ENCODE peak calls at places on chromosomes 4 and X, in eight cellular contexts. One of them, this sample, is unnamed.

GRCh38 chr4:119729815-119730643 is 101.4 kb upstream of the PDE5A start:
- DNase-seq in fibroblast of lung: peak
- DNase-seq in IMR-90: peak
- DNase-seq in heart left ventricle: peak
- DNase-seq in GM23338: no peak
- DNase-seq in tibial artery: peak
- DNase-seq in endothelial cell: no peak
- DNase-seq in type B pancreatic cell: no peak
- DNase-seq in this sample: no peak

GRCh38 chr4:111187108-111187507 is 564.2 kb upstream of the PITX2 start:
- DNase-seq in heart left ventricle: no peak
- DNase-seq in GM23338: no peak
- DNase-seq in fibroblast of lung: no peak
- DNase-seq in type B pancreatic cell: no peak
- DNase-seq in endothelial cell: no peak
- DNase-seq in IMR-90: no peak
- DNase-seq in tibial artery: no peak
- DNase-seq in this sample: no peak

GRCh38 chr4:102168580-102168979 is 176.7 kb downstream of the SLC39A8 start:
- DNase-seq in tibial artery: no peak
- DNase-seq in IMR-90: no peak
- DNase-seq in fibroblast of lung: no peak
- DNase-seq in GM23338: no peak
- DNase-seq in type B pancreatic cell: no peak
- DNase-seq in heart left ventricle: no peak
- DNase-seq in endothelial cell: no peak
- DNase-seq in this sample: no peak

GRCh38 chrX:110180176-110180927 is 137.5 kb downstream of the AMMECR1 start:
- DNase-seq in type B pancreatic cell: no peak
- DNase-seq in IMR-90: peak
- DNase-seq in endothelial cell: no peak
- DNase-seq in heart left ventricle: no peak
- DNase-seq in GM23338: no peak
- DNase-seq in fibroblast of lung: peak
- DNase-seq in tibial artery: no peak
- DNase-seq in this sample: no peak

GRCh38 chr4:1459664-1460511 is 53.6 kb upstream of the NKX1-1 start:
- DNase-seq in fibroblast of lung: no peak
- DNase-seq in heart left ventricle: no peak
- DNase-seq in GM23338: no peak
- DNase-seq in type B pancreatic cell: peak
- DNase-seq in IMR-90: no peak
- DNase-seq in tibial artery: peak
- DNase-seq in endothelial cell: peak
- DNase-seq in this sample: no peak

GRCh38 chrX:43973249-43973672 is at the start of gene NDP:
- DNase-seq in fibroblast of lung: peak
- DNase-seq in heart left ventricle: no peak
- DNase-seq in GM23338: peak
- DNase-seq in type B pancreatic cell: no peak
- DNase-seq in IMR-90: no peak
- DNase-seq in endothelial cell: no peak
- DNase-seq in tibial artery: no peak
- DNase-seq in this sample: no peak

GRCh38 chr4:16641971-16642370 is 256.5 kb downstream of the LDB2 start:
- DNase-seq in fibroblast of lung: peak
- DNase-seq in GM23338: no peak
- DNase-seq in endothelial cell: no peak
- DNase-seq in IMR-90: peak
- DNase-seq in heart left ventricle: no peak
- DNase-seq in tibial artery: no peak
- DNase-seq in type B pancreatic cell: no peak
- DNase-seq in this sample: no peak

GRCh38 chr4:38675167-38676121 is 11.4 kb downstream of the KLF3 start:
- DNase-seq in endothelial cell: peak
- DNase-seq in GM23338: peak
- DNase-seq in type B pancreatic cell: peak
- DNase-seq in fibroblast of lung: peak
- DNase-seq in IMR-90: peak
- DNase-seq in tibial artery: peak
- DNase-seq in heart left ventricle: peak
- DNase-seq in this sample: no peak

GRCh38 chr4:15659768-15660394 is 4.7 kb upstream of the FBXL5 start:
- DNase-seq in heart left ventricle: no peak
- DNase-seq in fibroblast of lung: peak
- DNase-seq in tibial artery: no peak
- DNase-seq in GM23338: no peak
- DNase-seq in IMR-90: peak
- DNase-seq in endothelial cell: no peak
- DNase-seq in type B pancreatic cell: no peak
- DNase-seq in this sample: no peak

GRCh38 chr4:180695851-180696250 is 1547.4 kb upstream of the TENM3 start:
- DNase-seq in type B pancreatic cell: no peak
- DNase-seq in fibroblast of lung: peak
- DNase-seq in tibial artery: no peak
- DNase-seq in heart left ventricle: no peak
- DNase-seq in endothelial cell: no peak
- DNase-seq in IMR-90: peak
- DNase-seq in GM23338: no peak
- DNase-seq in this sample: no peak

GRCh38 chr4:167622481-167623240 is 388.4 kb upstream of the SPOCK3 start:
- DNase-seq in GM23338: peak
- DNase-seq in IMR-90: peak
- DNase-seq in fibroblast of lung: peak
- DNase-seq in endothelial cell: peak
- DNase-seq in tibial artery: no peak
- DNase-seq in heart left ventricle: no peak
- DNase-seq in type B pancreatic cell: peak
- DNase-seq in this sample: no peak

GRCh38 chrX:122565952-122566351 is 618.1 kb upstream of the GRIA3 start:
- DNase-seq in tibial artery: no peak
- DNase-seq in endothelial cell: no peak
- DNase-seq in type B pancreatic cell: no peak
- DNase-seq in IMR-90: peak
- DNase-seq in GM23338: no peak
- DNase-seq in fibroblast of lung: peak
- DNase-seq in heart left ventricle: no peak
- DNase-seq in this sample: no peak

GRCh38 chr4:27620886-27621285 is 760.2 kb downstream of the STIM2 start:
- DNase-seq in heart left ventricle: no peak
- DNase-seq in fibroblast of lung: no peak
- DNase-seq in endothelial cell: no peak
- DNase-seq in GM23338: no peak
- DNase-seq in tibial artery: no peak
- DNase-seq in IMR-90: no peak
- DNase-seq in type B pancreatic cell: no peak
- DNase-seq in this sample: no peak

GRCh38 chr4:6497796-6498195 is 25.4 kb upstream of the PPP2R2C start:
- DNase-seq in heart left ventricle: no peak
- DNase-seq in GM23338: no peak
- DNase-seq in tibial artery: no peak
- DNase-seq in IMR-90: no peak
- DNase-seq in fibroblast of lung: no peak
- DNase-seq in type B pancreatic cell: no peak
- DNase-seq in endothelial cell: no peak
- DNase-seq in this sample: no peak

GRCh38 chr4:26873391-26874026 is 12.9 kb downstream of the STIM2 start:
- DNase-seq in fibroblast of lung: no peak
- DNase-seq in heart left ventricle: no peak
- DNase-seq in tibial artery: no peak
- DNase-seq in type B pancreatic cell: no peak
- DNase-seq in IMR-90: no peak
- DNase-seq in endothelial cell: peak
- DNase-seq in GM23338: no peak
- DNase-seq in this sample: no peak

GRCh38 chr4:183323295-183323694 is 1.1 kb upstream of the CLDN24 start:
- DNase-seq in heart left ventricle: no peak
- DNase-seq in GM23338: no peak
- DNase-seq in endothelial cell: no peak
- DNase-seq in fibroblast of lung: no peak
- DNase-seq in tibial artery: no peak
- DNase-seq in IMR-90: no peak
- DNase-seq in type B pancreatic cell: no peak
- DNase-seq in this sample: no peak

GRCh38 chr4:55866973-55867574 is 13.6 kb downstream of the EXOC1 start:
- DNase-seq in fibroblast of lung: peak
- DNase-seq in tibial artery: no peak
- DNase-seq in type B pancreatic cell: no peak
- DNase-seq in heart left ventricle: no peak
- DNase-seq in IMR-90: peak
- DNase-seq in GM23338: peak
- DNase-seq in endothelial cell: no peak
- DNase-seq in this sample: no peak

GRCh38 chr4:87843936-87844335 is 11.2 kb downstream of the MEPE start:
- DNase-seq in type B pancreatic cell: no peak
- DNase-seq in IMR-90: peak
- DNase-seq in GM23338: no peak
- DNase-seq in heart left ventricle: no peak
- DNase-seq in fibroblast of lung: peak
- DNase-seq in endothelial cell: no peak
- DNase-seq in tibial artery: no peak
- DNase-seq in this sample: no peak

GRCh38 chr4:1338752-1339414 is 8.1 kb upstream of the UVSSA start:
- DNase-seq in heart left ventricle: no peak
- DNase-seq in tibial artery: no peak
- DNase-seq in fibroblast of lung: no peak
- DNase-seq in type B pancreatic cell: no peak
- DNase-seq in IMR-90: no peak
- DNase-seq in GM23338: no peak
- DNase-seq in endothelial cell: no peak
- DNase-seq in this sample: no peak

GRCh38 chrX:101206471-101206870 is 13.1 kb upstream of the DRP2 start:
- DNase-seq in IMR-90: peak
- DNase-seq in type B pancreatic cell: no peak
- DNase-seq in fibroblast of lung: peak
- DNase-seq in GM23338: peak
- DNase-seq in tibial artery: no peak
- DNase-seq in heart left ventricle: no peak
- DNase-seq in endothelial cell: no peak
- DNase-seq in this sample: no peak

GRCh38 chr4:30802622-30803323 is 82.6 kb downstream of the PCDH7 start:
- DNase-seq in GM23338: no peak
- DNase-seq in IMR-90: peak
- DNase-seq in tibial artery: no peak
- DNase-seq in endothelial cell: no peak
- DNase-seq in heart left ventricle: no peak
- DNase-seq in fibroblast of lung: peak
- DNase-seq in type B pancreatic cell: no peak
- DNase-seq in this sample: no peak

DNA sequence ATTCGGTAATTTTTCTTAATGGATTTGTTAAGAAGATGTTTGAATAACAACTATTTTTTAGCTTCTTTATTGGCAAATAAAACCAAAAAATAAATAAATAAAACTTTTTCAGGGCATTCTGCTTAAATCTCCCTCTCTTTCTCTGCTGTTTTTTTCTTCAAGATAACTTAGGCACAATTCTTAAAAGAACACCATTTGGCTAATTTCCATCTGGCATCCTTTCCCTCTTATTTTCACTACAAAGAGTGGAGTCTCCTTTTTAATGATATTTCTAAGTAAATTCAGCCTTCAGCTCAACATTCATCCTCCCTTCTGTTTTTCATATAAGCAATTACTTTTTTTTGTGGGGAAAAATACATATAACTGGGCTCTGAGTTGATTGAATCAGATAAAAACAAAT is 88.1 kb downstream of the PCDH7 start:
- DNase-seq in heart left ventricle: no peak
- DNase-seq in IMR-90: no peak
- DNase-seq in GM23338: no peak
- DNase-seq in fibroblast of lung: peak
- DNase-seq in type B pancreatic cell: no peak
- DNase-seq in tibial artery: no peak
- DNase-seq in endothelial cell: no peak
- DNase-seq in this sample: no peak
- TF ChIP-seq CTCF in heart left ventricle: no peak
- TF ChIP-seq CTCF in IMR-90: no peak
- TF ChIP-seq CTCF in GM23338: no peak
- TF ChIP-seq CTCF in fibroblast of lung: no peak
- TF ChIP-seq CTCF in type B pancreatic cell: no peak
- TF ChIP-seq CTCF in tibial artery: no peak
- TF ChIP-seq CTCF in endothelial cell: no peak
- TF ChIP-seq CTCF in this sample: no peak

DNA sequence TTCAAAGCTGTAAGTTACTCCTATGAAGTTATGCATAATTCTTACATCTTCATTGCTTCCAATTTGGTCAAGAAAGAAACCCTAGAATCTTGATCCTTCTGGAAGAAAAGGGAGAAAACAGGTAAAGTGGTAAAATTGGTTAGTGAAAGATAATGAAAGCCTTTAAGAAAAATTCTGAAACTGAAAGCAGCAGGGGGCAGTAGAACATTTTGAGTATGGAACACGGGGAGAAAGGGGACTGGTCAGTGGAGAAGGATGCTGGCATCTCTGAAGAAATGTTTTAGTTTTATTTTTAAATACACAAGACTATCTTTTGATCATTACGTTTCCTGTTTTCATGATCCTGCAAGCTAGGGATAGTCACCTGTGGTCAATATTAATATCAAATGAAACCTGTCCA is 54.3 kb downstream of the SLIT2 start:
- DNase-seq in GM23338: peak
- DNase-seq in IMR-90: peak
- DNase-seq in type B pancreatic cell: no peak
- DNase-seq in tibial artery: no peak
- DNase-seq in heart left ventricle: no peak
- DNase-seq in fibroblast of lung: peak
- DNase-seq in endothelial cell: no peak
- DNase-seq in this sample: no peak
- TF ChIP-seq CTCF in GM23338: peak
- TF ChIP-seq CTCF in IMR-90: peak
- TF ChIP-seq CTCF in type B pancreatic cell: peak
- TF ChIP-seq CTCF in tibial artery: no peak
- TF ChIP-seq CTCF in heart left ventricle: peak
- TF ChIP-seq CTCF in fibroblast of lung: peak
- TF ChIP-seq CTCF in endothelial cell: no peak
- TF ChIP-seq CTCF in this sample: no peak

GRCh38 chr4:41990383-41991111 is at the start of gene SLC30A9:
- DNase-seq in GM23338: peak
- DNase-seq in heart left ventricle: peak
- DNase-seq in fibroblast of lung: peak
- DNase-seq in tibial artery: peak
- DNase-seq in type B pancreatic cell: peak
- DNase-seq in endothelial cell: peak
- DNase-seq in IMR-90: peak
- DNase-seq in this sample: peak
- TF ChIP-seq CTCF in GM23338: no peak
- TF ChIP-seq CTCF in heart left ventricle: peak
- TF ChIP-seq CTCF in fibroblast of lung: peak
- TF ChIP-seq CTCF in tibial artery: peak
- TF ChIP-seq CTCF in type B pancreatic cell: peak
- TF ChIP-seq CTCF in endothelial cell: peak
- TF ChIP-seq CTCF in IMR-90: peak
- TF ChIP-seq CTCF in this sample: peak

GRCh38 chr4:170008376-170008775 is 17.8 kb downstream of the MFAP3L start:
- DNase-seq in type B pancreatic cell: no peak
- DNase-seq in fibroblast of lung: no peak
- DNase-seq in heart left ventricle: no peak
- DNase-seq in GM23338: no peak
- DNase-seq in endothelial cell: no peak
- DNase-seq in IMR-90: no peak
- DNase-seq in tibial artery: no peak
- DNase-seq in this sample: no peak
- TF ChIP-seq CTCF in type B pancreatic cell: no peak
- TF ChIP-seq CTCF in fibroblast of lung: no peak
- TF ChIP-seq CTCF in heart left ventricle: no peak
- TF ChIP-seq CTCF in GM23338: peak
- TF ChIP-seq CTCF in endothelial cell: no peak
- TF ChIP-seq CTCF in IMR-90: no peak
- TF ChIP-seq CTCF in tibial artery: no peak
- TF ChIP-seq CTCF in this sample: no peak